ENCODE peak calls at places on chromosomes 6 and 20, in six cellular contexts. A is heart left ventricle, T is astrocyte of the cerebellum, I is left ventricle myocardium inferior, X is OCI-LY7, F is psoas muscle. Z is an unnamed sample.

GRCh38 chr6:20202070-20202658 is 10.1 kb downstream of the MBOAT1 start:
- DNase-seq in I (no peak), X (no peak), A (no peak), F (no peak), T (no peak), Z (peak)

GRCh38 chr6:53440331-53440730 is 91.6 kb upstream of the ELOVL5 start:
- DNase-seq in F (no peak), T (no peak), A (no peak), X (no peak), I (no peak), Z (no peak)

GRCh38 chr6:25014806-25015560 is 79.2 kb upstream of the RIPOR2 start:
- DNase-seq in T (peak), F (no peak), A (no peak), I (no peak), X (peak), Z (no peak)

GRCh38 chr6:43570876-43571441 is 4.9 kb downstream of the XPO5 start:
- DNase-seq in A (no peak), T (no peak), X (no peak), F (no peak), I (no peak), Z (no peak)

GRCh38 chr6:2576499-2576898 is 174.2 kb downstream of the MYLK4 start:
- DNase-seq in T (no peak), I (no peak), F (no peak), X (no peak), A (no peak), Z (no peak)

GRCh38 chr6:111377558-111378120 is 105.4 kb downstream of the REV3L start:
- DNase-seq in I (no peak), X (no peak), A (no peak), F (no peak), T (no peak), Z (no peak)

GRCh38 chr20:51348866-51349265 is 193.7 kb downstream of the NFATC2 start:
- DNase-seq in F (no peak), A (no peak), X (no peak), I (no peak), T (no peak), Z (no peak)

GRCh38 chr6:80633412-80633811 is 526.9 kb downstream of the BCKDHB start:
- DNase-seq in T (no peak), X (no peak), A (no peak), F (no peak), I (no peak), Z (no peak)

GRCh38 chr6:68632620-68633195 is 2.4 kb upstream of the ADGRB3 start:
- DNase-seq in I (no peak), A (no peak), F (no peak), X (no peak), T (no peak), Z (no peak)

GRCh38 chr20:59939879-59940128 is 301 bp downstream of the PPP1R3D start:
- DNase-seq in F (peak), X (no peak), T (no peak), A (peak), I (peak), Z (no peak)

GRCh38 chr6:127518710-127519468 is at the start of gene MTCL3:
- DNase-seq in I (peak), A (peak), F (no peak), X (no peak), T (peak), Z (no peak)

GRCh38 chr6:150149146-150149545 is 6.3 kb downstream of the PPP1R14C start:
- DNase-seq in T (no peak), I (no peak), X (no peak), F (no peak), A (no peak), Z (no peak)

GRCh38 chr20:60238992-60239655 is 280.9 kb downstream of the CDH26 start:
- DNase-seq in I (no peak), X (no peak), F (no peak), A (no peak), T (peak), Z (peak)

GRCh38 chr6:142378138-142378875 is 76.5 kb downstream of the ADGRG6 start:
- DNase-seq in A (no peak), X (no peak), I (no peak), F (no peak), T (peak), Z (no peak)

GRCh38 chr20:64048402-64049044 is 916 bp downstream of the SOX18 start:
- DNase-seq in X (no peak), T (no peak), I (no peak), A (no peak), F (no peak), Z (no peak)

GRCh38 chr6:80174931-80175572 is 68.6 kb downstream of the BCKDHB start:
- DNase-seq in A (no peak), F (no peak), X (no peak), T (no peak), I (no peak), Z (no peak)

GRCh38 chr20:63064745-63065711 is 58.3 kb upstream of the BHLHE23 start:
- DNase-seq in F (peak), I (peak), X (no peak), T (no peak), A (no peak), Z (no peak)

GRCh38 chr6:34383651-34384304 is 8.7 kb downstream of the NUDT3 start:
- DNase-seq in I (no peak), F (no peak), X (no peak), A (no peak), T (no peak), Z (no peak)

GRCh38 chr6:129183039-129183438 is 300.1 kb downstream of the LAMA2 start:
- DNase-seq in X (no peak), I (no peak), T (no peak), F (no peak), A (no peak), Z (no peak)

GRCh38 chr6:13044896-13045295 is 283.4 kb downstream of the TBC1D7 start:
- DNase-seq in X (no peak), I (no peak), F (no peak), A (no peak), T (no peak), Z (no peak)

GRCh38 chr6:44645276-44645675 is 257.8 kb downstream of the CDC5L start:
- DNase-seq in X (no peak), A (no peak), I (no peak), F (no peak), T (no peak), Z (no peak)

GRCh38 chr20:25056601-25057233 is 1.2 kb downstream of the ACSS1 start:
- DNase-seq in A (peak), X (no peak), F (no peak), T (no peak), I (peak), Z (no peak)

DNA sequence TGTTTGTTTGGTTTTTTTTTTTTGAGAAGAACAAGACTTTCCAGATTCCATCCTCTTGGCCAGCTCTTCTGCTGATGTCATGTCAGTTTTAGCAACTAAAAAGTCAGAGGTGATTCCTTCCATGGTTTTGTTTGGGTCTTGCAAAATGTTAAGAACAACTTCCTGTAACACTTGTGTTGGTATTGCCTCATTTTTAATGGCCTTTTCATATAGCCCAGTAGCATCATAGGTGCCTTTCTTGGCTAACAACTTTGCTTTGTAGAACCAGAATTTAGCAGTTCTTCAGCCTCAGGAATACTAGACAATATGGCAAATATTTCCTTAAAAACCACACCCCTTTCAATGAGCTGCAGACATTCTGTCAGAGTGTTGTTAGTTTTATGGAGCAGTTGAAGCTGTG is 99.5 kb upstream of the SIRPG start:
- DNase-seq in X (no peak), T (no peak), A (no peak), F (no peak), I (no peak), Z (no peak)
- H3K4me3 ChIP-seq in X (no peak), T (no peak), A (no peak), F (no peak), I (no peak), Z (no peak)

GRCh38 chr6:151481752-151482151 is 12.1 kb upstream of the CCDC170 start:
- DNase-seq in A (no peak), I (no peak), X (peak), T (no peak), F (no peak), Z (peak)

GRCh38 chr6:151477726-151478125 is 16.1 kb upstream of the CCDC170 start:
- DNase-seq in T (no peak), X (no peak), A (no peak), I (no peak), F (no peak), Z (no peak)

GRCh38 chr6:151478670-151479069 is 15.1 kb upstream of the CCDC170 start:
- DNase-seq in X (no peak), A (no peak), F (no peak), T (no peak), I (no peak), Z (no peak)

DNA sequence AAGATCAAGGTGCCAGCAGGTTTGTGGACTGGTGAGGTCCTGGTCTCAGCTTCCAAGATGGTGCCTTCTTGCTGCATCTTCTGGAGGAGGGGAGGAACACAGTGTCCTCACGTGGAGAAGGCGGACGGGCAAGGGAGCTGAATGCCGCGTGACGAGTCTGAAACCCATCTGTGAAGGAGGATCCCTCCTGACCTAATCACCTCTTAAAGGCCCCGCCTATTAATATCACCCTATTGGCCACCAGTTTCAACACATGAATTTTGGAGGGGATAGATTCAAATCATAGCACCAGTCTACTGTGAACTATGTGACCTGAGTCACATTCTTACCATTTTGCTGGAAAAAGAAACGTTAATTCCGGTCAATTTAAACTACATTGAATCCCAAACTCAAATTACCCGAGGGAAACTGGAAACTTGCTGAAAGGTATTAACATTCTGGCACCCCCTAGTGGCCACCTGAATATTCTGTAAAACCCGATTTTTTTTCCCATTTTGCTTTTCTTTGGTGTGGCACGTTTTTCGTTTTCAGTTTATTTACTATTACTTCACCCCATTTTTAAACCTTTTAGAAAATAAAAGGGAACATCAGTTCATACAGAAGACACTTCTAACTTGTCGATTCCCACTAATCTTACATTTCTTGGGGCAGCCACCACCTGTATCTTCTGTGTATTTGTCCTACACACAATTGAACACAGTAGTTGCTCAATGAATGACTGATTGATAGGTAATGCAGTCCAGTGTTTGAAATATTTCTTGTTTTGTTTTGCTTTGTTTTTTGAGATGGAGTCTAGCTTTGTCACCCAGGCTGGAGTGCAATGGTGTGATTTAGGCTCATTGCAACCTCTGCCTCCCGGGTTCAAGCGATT is 17.9 kb upstream of the CCDC170 start:
- DNase-seq in X (peak), A (peak), I (no peak), F (no peak), T (no peak), Z (peak)
- H3K4me3 ChIP-seq in X (no peak), A (no peak), I (peak), F (no peak), T (no peak), Z (no peak)

DNA sequence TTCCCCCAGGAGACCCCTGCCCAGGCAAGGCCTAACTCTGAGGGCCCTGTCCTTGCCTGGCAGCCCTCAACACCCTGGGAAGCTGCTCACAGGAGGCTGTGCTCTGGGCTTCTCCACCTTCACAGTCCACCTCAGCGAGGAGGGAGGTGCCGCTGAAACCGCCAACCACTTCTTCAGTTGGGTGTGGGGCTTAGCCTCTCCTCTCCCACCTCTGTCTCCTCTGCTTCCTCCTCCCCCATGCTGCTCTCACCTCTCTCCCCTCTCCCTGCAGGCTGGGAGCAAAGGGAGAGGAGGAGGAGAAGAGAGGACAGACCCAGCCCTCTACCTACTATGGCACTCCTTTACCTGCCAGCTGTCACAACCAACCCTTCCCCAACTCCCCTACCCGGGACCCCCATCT is 7.0 kb downstream of the RING1 start:
- DNase-seq in A (no peak), T (no peak), X (no peak), I (no peak), F (no peak), Z (no peak)
- H3K4me3 ChIP-seq in A (no peak), T (no peak), X (no peak), I (no peak), F (no peak), Z (no peak)

DNA sequence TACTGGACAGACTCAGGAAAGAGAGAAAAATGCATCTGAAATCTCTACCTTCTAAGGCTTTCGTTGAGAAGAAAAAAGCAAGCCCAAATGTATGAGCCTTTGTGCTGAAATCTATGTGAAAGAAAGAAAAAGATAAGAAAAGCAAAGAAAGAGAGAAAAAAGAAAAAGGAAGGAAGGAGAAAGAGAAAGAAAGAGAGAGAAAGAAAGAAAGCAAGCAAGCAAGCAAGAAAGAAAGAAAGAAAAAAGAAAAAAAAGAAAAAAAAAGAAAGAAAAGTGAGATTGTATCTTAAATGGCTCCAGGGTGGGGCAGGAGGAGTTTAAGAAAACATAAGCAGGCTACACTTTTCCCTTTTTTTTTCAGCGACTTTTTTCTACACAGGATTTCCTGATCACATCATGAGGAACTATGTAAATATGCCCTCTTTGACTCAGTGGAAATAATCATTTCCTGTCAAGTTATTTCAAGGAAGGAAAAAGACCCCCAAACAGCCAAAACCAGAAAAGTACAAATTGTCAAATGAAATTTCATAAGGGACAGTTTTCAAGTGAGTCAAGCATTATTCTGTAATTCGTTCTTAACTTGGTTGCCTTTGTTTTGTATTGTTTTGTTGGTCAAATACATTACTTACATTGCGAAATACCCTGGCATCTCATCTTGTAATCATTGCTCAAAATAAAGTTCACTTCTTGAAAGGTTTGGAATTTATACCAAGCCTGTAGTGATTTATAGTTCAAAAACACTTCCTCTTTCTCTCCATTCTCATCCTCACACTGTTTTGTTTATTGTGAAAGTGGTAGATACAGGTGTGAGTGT is 79.5 kb upstream of the RNF217 start:
- DNase-seq in I (no peak), A (no peak), F (no peak), X (no peak), T (peak), Z (no peak)
- H3K4me3 ChIP-seq in I (no peak), A (no peak), F (no peak), X (no peak), T (no peak), Z (no peak)

GRCh38 chr6:1312193-1312443 is 220 bp downstream of the FOXQ1 start:
- DNase-seq in F (no peak), T (no peak), A (no peak), I (no peak), X (no peak), Z (no peak)

GRCh38 chr6:1312444-1313363 is 806 bp downstream of the FOXQ1 start:
- DNase-seq in F (no peak), X (no peak), T (no peak), I (no peak), A (no peak), Z (no peak)

GRCh38 chr6:1313364-1313754 is 1.5 kb downstream of the FOXQ1 start:
- DNase-seq in A (no peak), I (no peak), F (no peak), T (no peak), X (no peak), Z (no peak)

GRCh38 chr6:1311400-1312192 is at the start of gene FOXQ1:
- DNase-seq in T (no peak), I (no peak), A (peak), X (no peak), F (peak), Z (no peak)

DNA sequence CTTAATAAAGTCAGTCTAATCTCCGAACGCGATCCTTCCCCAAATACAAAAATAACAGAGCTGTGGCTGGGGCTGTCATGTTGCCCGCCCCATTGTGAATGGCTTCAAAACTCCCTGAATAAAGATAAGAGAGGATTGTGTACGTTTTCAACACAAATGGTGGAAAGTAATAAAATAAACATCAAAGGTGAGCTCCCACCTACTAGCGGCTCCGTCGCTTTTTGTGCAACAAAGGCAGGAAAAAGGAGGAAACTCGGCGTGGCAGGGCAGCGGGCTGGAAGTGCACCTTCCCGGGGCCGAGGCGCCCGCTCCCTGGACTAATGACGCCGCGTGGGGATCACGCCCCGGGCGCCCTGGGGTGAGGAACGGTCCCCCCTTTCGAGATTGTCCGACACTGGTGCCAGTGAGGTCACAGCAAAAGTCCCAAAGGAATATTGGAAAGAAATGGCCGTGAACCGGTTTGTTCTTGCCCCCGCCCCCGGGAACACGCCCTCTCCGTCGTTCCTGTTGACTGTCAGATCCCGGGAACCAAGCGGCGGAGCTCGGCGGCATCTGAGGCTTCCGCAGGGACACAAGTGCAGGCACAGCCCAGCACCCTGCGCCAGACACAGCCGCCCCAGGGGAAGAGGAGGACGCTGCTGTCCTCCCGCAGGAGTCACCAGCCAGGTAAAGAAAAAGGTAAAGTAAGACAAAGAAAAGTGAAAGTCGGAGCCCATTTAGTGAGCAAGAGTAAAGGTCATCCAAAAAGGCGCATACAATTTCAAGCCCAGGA is 1.1 kb upstream of the FOXQ1 start:
- DNase-seq in I (no peak), F (no peak), X (no peak), T (no peak), A (no peak), Z (no peak)
- H3K4me3 ChIP-seq in I (peak), F (peak), X (no peak), T (peak), A (no peak), Z (no peak)

GRCh38 chr6:135939216-135939610 is 87.7 kb downstream of the PDE7B start:
- DNase-seq in A (no peak), I (no peak), X (no peak), T (peak), F (no peak), Z (no peak)
- H3K4me3 ChIP-seq in A (no peak), I (peak), X (no peak), T (no peak), F (peak), Z (no peak)

GRCh38 chr6:104603108-104603745 is 256.5 kb downstream of the HACE1 start:
- DNase-seq in X (no peak), A (no peak), T (no peak), I (no peak), F (no peak), Z (no peak)

GRCh38 chr6:104601756-104602155 is 258.0 kb downstream of the HACE1 start:
- DNase-seq in X (no peak), T (no peak), F (no peak), I (no peak), A (no peak), Z (no peak)

GRCh38 chr6:104601008-104601745 is 258.5 kb downstream of the HACE1 start:
- DNase-seq in X (no peak), T (no peak), I (no peak), A (no peak), F (no peak), Z (no peak)

GRCh38 chr6:104599821-104600658 is 259.7 kb downstream of the HACE1 start:
- DNase-seq in I (no peak), X (no peak), A (no peak), F (no peak), T (no peak), Z (no peak)

GRCh38 chr6:104600659-104600971 is 259.1 kb downstream of the HACE1 start:
- DNase-seq in I (no peak), F (no peak), A (no peak), X (no peak), T (no peak), Z (no peak)
- H3K4me3 ChIP-seq in I (no peak), F (no peak), A (no peak), X (no peak), T (no peak), Z (no peak)